ENCODE peak calls at places on chromosomes 16 and 17, in six cellular contexts. W, Q, H, L, E and Z are unnamed samples.

GRCh38 chr17:33647976-33648375 is 354.9 kb upstream of the ASIC2 start:
- DNase-seq in H (no peak), Q (peak; percentile 22), E (peak; percentile 30), L (no peak), W (no peak), Z (no peak)

GRCh38 chr16:472199-472504 is 46.7 kb downstream of the RAB11FIP3 start:
- DNase-seq in E (no peak), W (no peak), Q (no peak), L (no peak), H (no peak), Z (no peak)

GRCh38 chr17:42979511-42980273 is at the start of gene PTGES3L:
- DNase-seq in W (peak; percentile 44), E (no peak), H (peak; percentile 68), L (no peak), Q (peak; percentile 60), Z (peak; percentile 47)

GRCh38 chr17:52170963-52171572 is 12.6 kb upstream of the CA10 start:
- DNase-seq in E (peak; percentile 45), Q (peak; percentile 20), W (no peak), L (no peak), H (peak; percentile 37), Z (peak; percentile 11)

GRCh38 chr17:33292184-33292980 is 713 bp downstream of the ASIC2 start:
- DNase-seq in W (peak; percentile 83), L (no peak), Q (no peak), E (peak; percentile 6), H (peak; percentile 32), Z (no peak)

GRCh38 chr16:29664133-29664912 is 1.3 kb downstream of the SPN start:
- DNase-seq in H (no peak), W (peak; percentile 86), L (no peak), E (no peak), Q (peak; percentile 90), Z (no peak)

GRCh38 chr17:80030730-80031410 is 4.8 kb downstream of the TBC1D16 start:
- DNase-seq in H (peak; percentile 92), W (peak; percentile 68), E (no peak), L (no peak), Q (no peak), Z (no peak)

GRCh38 chr17:79842656-79843474 is 3.6 kb upstream of the CBX4 start:
- DNase-seq in L (no peak), W (peak; percentile 88), Q (peak; percentile 64), E (no peak), H (peak; percentile 34), Z (no peak)

GRCh38 chr17:82613283-82614094 is 34.8 kb downstream of the WDR45B start:
- DNase-seq in H (no peak), E (no peak), Q (no peak), L (no peak), W (no peak), Z (peak; percentile 66)

GRCh38 chr16:72850863-72851262 is 197.1 kb downstream of the ZFHX3 start:
- DNase-seq in L (no peak), W (no peak), E (no peak), H (no peak), Q (no peak), Z (no peak)

GRCh38 chr17:8885968-8886674 is 18.6 kb upstream of the PIK3R6 start:
- DNase-seq in E (no peak), Q (no peak), L (no peak), W (peak; percentile 75), H (no peak), Z (no peak)

GRCh38 chr16:12147681-12148479 is 171.3 kb downstream of the SNX29 start:
- DNase-seq in W (no peak), Q (peak; percentile 13), E (no peak), H (no peak), L (no peak), Z (no peak)